ENCODE peak calls at places on chromosome 20, in four cellular contexts. One of them, this sample, is unnamed.

GRCh38 chr20:58547527-58548475 is 32.6 kb upstream of the APCDD1L start:
- DNase-seq in brain microvascular endothelial cell: peak; percentile 16
- DNase-seq in thoracic aorta: no peak
- DNase-seq in cardiac muscle cell: no peak
- DNase-seq in this sample: peak; percentile 43

GRCh38 chr20:31392836-31393235 is 2.4 kb upstream of the DEFB119 start:
- DNase-seq in cardiac muscle cell: no peak
- DNase-seq in thoracic aorta: no peak
- DNase-seq in brain microvascular endothelial cell: no peak
- DNase-seq in this sample: no peak

GRCh38 chr20:22462975-22463914 is 121.1 kb downstream of the FOXA2 start:
- DNase-seq in brain microvascular endothelial cell: no peak
- DNase-seq in cardiac muscle cell: no peak
- DNase-seq in thoracic aorta: no peak
- DNase-seq in this sample: peak; percentile 73

GRCh38 chr20:58670659-58671058 is 19.6 kb downstream of the STX16 start:
- DNase-seq in cardiac muscle cell: no peak
- DNase-seq in brain microvascular endothelial cell: no peak
- DNase-seq in thoracic aorta: no peak
- DNase-seq in this sample: no peak

GRCh38 chr20:48586728-48587127 is 241.1 kb downstream of the PREX1 start:
- DNase-seq in thoracic aorta: no peak
- DNase-seq in cardiac muscle cell: no peak
- DNase-seq in brain microvascular endothelial cell: no peak
- DNase-seq in this sample: no peak

GRCh38 chr20:48877299-48877698 is 44.2 kb upstream of the ARFGEF2 start:
- DNase-seq in brain microvascular endothelial cell: peak; percentile 12
- DNase-seq in cardiac muscle cell: no peak
- DNase-seq in thoracic aorta: no peak
- DNase-seq in this sample: no peak

GRCh38 chr20:32522525-32522774 is 62.7 kb downstream of the NOL4L start:
- DNase-seq in thoracic aorta: no peak
- DNase-seq in brain microvascular endothelial cell: no peak
- DNase-seq in cardiac muscle cell: no peak
- DNase-seq in this sample: no peak

GRCh38 chr20:3250091-3250504 is 11.1 kb upstream of the SLC4A11 start:
- DNase-seq in thoracic aorta: no peak
- DNase-seq in brain microvascular endothelial cell: no peak
- DNase-seq in cardiac muscle cell: peak; percentile 58
- DNase-seq in this sample: no peak

GRCh38 chr20:48629960-48630315 is 197.9 kb downstream of the PREX1 start:
- DNase-seq in cardiac muscle cell: no peak
- DNase-seq in brain microvascular endothelial cell: no peak
- DNase-seq in thoracic aorta: no peak
- DNase-seq in this sample: no peak

GRCh38 chr20:47319517-47320252 is 36.8 kb downstream of the ZMYND8 start:
- DNase-seq in brain microvascular endothelial cell: peak; percentile 42
- DNase-seq in thoracic aorta: no peak
- DNase-seq in cardiac muscle cell: peak; percentile 41
- DNase-seq in this sample: peak; percentile 89

GRCh38 chr20:14925286-14925685 is 587.9 kb upstream of the FLRT3 start:
- DNase-seq in brain microvascular endothelial cell: peak; percentile 6
- DNase-seq in thoracic aorta: no peak
- DNase-seq in cardiac muscle cell: no peak
- DNase-seq in this sample: peak; percentile 29

GRCh38 chr20:9515761-9516657 is 1.6 kb downstream of the LAMP5 start:
- DNase-seq in cardiac muscle cell: peak; percentile 23
- DNase-seq in brain microvascular endothelial cell: no peak
- DNase-seq in thoracic aorta: no peak
- DNase-seq in this sample: no peak

GRCh38 chr20:56631990-56632327 is 2.9 kb downstream of the TFAP2C start:
- DNase-seq in thoracic aorta: no peak
- DNase-seq in brain microvascular endothelial cell: no peak
- DNase-seq in cardiac muscle cell: no peak
- DNase-seq in this sample: no peak

GRCh38 chr20:41716436-41716835 is 98.3 kb upstream of the CHD6 start:
- DNase-seq in cardiac muscle cell: no peak
- DNase-seq in brain microvascular endothelial cell: no peak
- DNase-seq in thoracic aorta: no peak
- DNase-seq in this sample: no peak

GRCh38 chr20:33852971-33853813 is 42.0 kb downstream of the CHMP4B start:
- DNase-seq in cardiac muscle cell: no peak
- DNase-seq in thoracic aorta: no peak
- DNase-seq in brain microvascular endothelial cell: no peak
- DNase-seq in this sample: no peak

GRCh38 chr20:13644010-13644409 is 5.3 kb upstream of the TASP1 start:
- DNase-seq in thoracic aorta: no peak
- DNase-seq in cardiac muscle cell: no peak
- DNase-seq in brain microvascular endothelial cell: no peak
- DNase-seq in this sample: no peak

GRCh38 chr20:47847882-47848485 is 62.7 kb upstream of the SULF2 start:
- DNase-seq in brain microvascular endothelial cell: no peak
- DNase-seq in thoracic aorta: no peak
- DNase-seq in cardiac muscle cell: no peak
- DNase-seq in this sample: no peak

GRCh38 chr20:2814587-2815051 is at the start of gene C20orf141:
- DNase-seq in cardiac muscle cell: no peak
- DNase-seq in brain microvascular endothelial cell: peak; percentile 97
- DNase-seq in thoracic aorta: no peak
- DNase-seq in this sample: peak; percentile 93

GRCh38 chr20:21505810-21506530 is 7.9 kb downstream of the NKX2-2 start:
- DNase-seq in thoracic aorta: no peak
- DNase-seq in cardiac muscle cell: peak; percentile 70
- DNase-seq in brain microvascular endothelial cell: no peak
- DNase-seq in this sample: peak; percentile 44

GRCh38 chr20:61849376-61849775 is 216.3 kb downstream of the TAF4 start:
- DNase-seq in thoracic aorta: no peak
- DNase-seq in cardiac muscle cell: no peak
- DNase-seq in brain microvascular endothelial cell: no peak
- DNase-seq in this sample: no peak

GRCh38 chr20:58598271-58599015 is 52.6 kb upstream of the STX16 start:
- DNase-seq in brain microvascular endothelial cell: no peak
- DNase-seq in thoracic aorta: no peak
- DNase-seq in cardiac muscle cell: no peak
- DNase-seq in this sample: no peak

GRCh38 chr20:62025832-62026563 is 39.7 kb downstream of the TAF4 start:
- DNase-seq in cardiac muscle cell: peak; percentile 49
- DNase-seq in thoracic aorta: no peak
- DNase-seq in brain microvascular endothelial cell: peak; percentile 47
- DNase-seq in this sample: no peak

GRCh38 chr20:52924411-52925271 is 47.5 kb upstream of the TSHZ2 start:
- DNase-seq in thoracic aorta: no peak
- DNase-seq in cardiac muscle cell: no peak
- DNase-seq in brain microvascular endothelial cell: no peak
- DNase-seq in this sample: no peak

GRCh38 chr20:3777726-3778629 is 3.3 kb downstream of the SPEF1 start:
- DNase-seq in cardiac muscle cell: peak; percentile 37
- DNase-seq in brain microvascular endothelial cell: peak; percentile 11
- DNase-seq in thoracic aorta: no peak
- DNase-seq in this sample: peak; percentile 63

GRCh38 chr20:13342469-13343242 is 121.6 kb downstream of the ISM1 start:
- DNase-seq in cardiac muscle cell: no peak
- DNase-seq in thoracic aorta: no peak
- DNase-seq in brain microvascular endothelial cell: no peak
- DNase-seq in this sample: no peak

GRCh38 chr20:19210426-19211155 is 1.9 kb upstream of the SLC24A3 start:
- DNase-seq in thoracic aorta: no peak
- DNase-seq in cardiac muscle cell: no peak
- DNase-seq in brain microvascular endothelial cell: no peak
- DNase-seq in this sample: no peak

GRCh38 chr20:370977-371754 is 9.4 kb upstream of the TRIB3 start:
- DNase-seq in thoracic aorta: no peak
- DNase-seq in cardiac muscle cell: no peak
- DNase-seq in brain microvascular endothelial cell: no peak
- DNase-seq in this sample: no peak
- H3K27ac ChIP-seq in thoracic aorta: no peak overlapping the region
- H3K27ac ChIP-seq in cardiac muscle cell: no peak overlapping the region
- H3K27ac ChIP-seq in brain microvascular endothelial cell: peak overlapping the region; percentile 10
- H3K27ac ChIP-seq in this sample: peak overlapping the region; percentile 94

GRCh38 chr20:50357783-50358161 is 152.4 kb upstream of the PTPN1 start:
- DNase-seq in cardiac muscle cell: no peak
- DNase-seq in thoracic aorta: no peak
- DNase-seq in brain microvascular endothelial cell: no peak
- DNase-seq in this sample: no peak
- TF ChIP-seq CTCF in cardiac muscle cell: no peak
- TF ChIP-seq CTCF in thoracic aorta: no peak
- TF ChIP-seq CTCF in brain microvascular endothelial cell: no peak
- TF ChIP-seq CTCF in this sample: no peak

DNA sequence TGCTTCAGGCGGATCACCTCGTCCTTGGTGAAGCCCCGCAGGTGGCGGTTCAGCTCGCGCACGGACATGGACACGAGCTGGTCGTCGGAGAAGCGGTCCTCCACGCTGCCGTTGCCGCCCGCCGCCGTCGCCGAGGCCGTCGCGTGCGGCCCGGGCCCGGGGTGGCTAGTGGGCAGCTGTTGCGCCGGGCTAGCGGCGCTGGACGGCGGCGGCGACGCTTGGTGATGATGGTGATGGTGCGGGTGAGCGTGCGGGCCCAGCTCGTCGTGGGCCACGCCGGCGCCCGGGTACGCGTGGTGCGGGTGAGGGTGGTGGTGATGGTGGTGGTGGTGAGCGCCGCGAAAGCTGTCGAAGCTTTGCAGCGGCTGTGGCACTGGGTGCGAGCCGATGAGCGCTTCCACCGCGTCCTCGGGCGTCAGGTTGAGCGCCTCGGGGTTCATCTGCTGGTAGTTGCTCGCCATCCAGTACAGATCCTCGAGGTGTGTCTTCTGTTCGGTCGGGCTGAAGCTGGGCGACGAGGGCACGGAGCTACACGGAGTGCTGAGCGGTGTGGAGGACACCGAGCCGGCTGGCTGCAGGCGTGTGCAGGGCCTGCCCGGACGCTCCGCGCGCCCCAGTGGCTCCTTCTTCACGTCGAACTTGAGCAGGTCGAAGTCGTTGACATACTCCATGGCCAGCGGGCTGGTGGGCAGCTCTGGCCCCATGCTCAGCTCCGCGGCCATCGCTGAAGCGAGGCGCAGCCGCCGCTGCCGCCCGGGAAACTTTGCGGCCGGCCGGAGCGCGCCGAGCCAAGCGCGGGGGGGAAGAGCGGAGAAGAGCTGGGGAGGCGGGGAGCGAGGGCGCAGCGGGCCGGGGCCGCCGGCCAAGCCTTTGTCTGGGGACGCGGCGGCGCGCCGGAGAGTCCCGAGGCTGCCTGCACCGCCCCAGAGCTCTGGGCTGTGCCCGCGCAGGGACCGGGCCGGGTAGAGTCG is 622 bp downstream of the MAFB start:
- DNase-seq in brain microvascular endothelial cell: no peak
- DNase-seq in thoracic aorta: no peak
- DNase-seq in cardiac muscle cell: no peak
- DNase-seq in this sample: no peak
- H3K27ac ChIP-seq in brain microvascular endothelial cell: no peak overlapping the region
- H3K27ac ChIP-seq in thoracic aorta: peak overlapping the region; percentile 98
- H3K27ac ChIP-seq in cardiac muscle cell: no peak overlapping the region
- H3K27ac ChIP-seq in this sample: peak overlapping the region; percentile 97

GRCh38 chr20:63430891-63431290 is 41.6 kb downstream of the KCNQ2 start:
- DNase-seq in cardiac muscle cell: no peak
- DNase-seq in thoracic aorta: no peak
- DNase-seq in brain microvascular endothelial cell: no peak
- DNase-seq in this sample: no peak
- TF ChIP-seq CTCF in cardiac muscle cell: no peak
- TF ChIP-seq CTCF in thoracic aorta: no peak
- TF ChIP-seq CTCF in brain microvascular endothelial cell: no peak
- TF ChIP-seq CTCF in this sample: no peak

DNA sequence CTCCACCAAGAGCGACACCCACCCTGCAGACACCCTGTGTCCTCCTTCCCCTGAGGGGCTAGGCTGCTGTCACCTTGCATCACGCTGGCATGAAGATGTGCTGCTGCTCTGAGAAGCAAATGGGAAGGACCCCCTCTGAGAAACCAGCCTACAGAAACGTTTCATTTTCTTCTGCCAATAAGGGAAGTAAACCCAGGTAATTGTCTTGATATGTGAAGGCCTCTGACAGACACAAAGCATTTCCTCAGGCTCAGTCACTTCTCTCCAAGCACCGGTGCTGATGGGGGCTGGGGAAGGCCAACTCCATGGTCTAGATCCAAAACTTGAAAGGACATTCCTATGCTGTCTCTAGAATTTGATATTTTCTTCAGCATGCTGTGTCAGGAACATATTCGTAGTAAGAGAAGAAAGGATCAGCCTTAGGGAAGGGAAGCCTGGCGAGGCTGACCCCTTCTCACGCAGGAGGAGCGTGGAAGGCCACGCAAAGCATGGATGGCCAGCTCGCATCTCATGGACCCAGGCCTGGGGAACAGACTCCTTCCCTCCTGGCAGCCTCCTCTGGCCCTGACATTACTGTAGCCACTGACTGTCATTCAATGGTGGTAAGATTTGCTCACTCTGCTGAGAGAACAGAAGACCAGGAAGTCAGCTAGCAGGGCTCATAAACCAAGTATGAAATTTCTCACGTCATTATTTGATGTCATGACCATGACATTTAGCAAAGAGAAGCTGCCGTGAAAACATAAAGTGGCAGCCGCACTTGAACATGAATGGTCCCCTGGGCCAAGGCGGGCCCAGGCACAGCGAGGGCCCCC is 20.4 kb downstream of the ACSS1 start:
- DNase-seq in brain microvascular endothelial cell: no peak
- DNase-seq in thoracic aorta: no peak
- DNase-seq in cardiac muscle cell: no peak
- DNase-seq in this sample: no peak
- H3K27ac ChIP-seq in brain microvascular endothelial cell: no peak overlapping the region
- H3K27ac ChIP-seq in thoracic aorta: peak overlapping the region; percentile 95
- H3K27ac ChIP-seq in cardiac muscle cell: no peak overlapping the region
- H3K27ac ChIP-seq in this sample: no peak overlapping the region

This sample was measured in RWPE1.